ENCODE peak calls at places on chromosomes 1 and 21, in six cellular contexts. One of them, this sample, is unnamed. For H3K36me3, the result is how much of the 10 kb centered on the place peaks cover.

GRCh38 chr1:80066060-80066459 is 1059.5 kb upstream of the ADGRL4 start:
- DNase-seq in heart left ventricle: no peak
- DNase-seq in left ventricle myocardium inferior: no peak
- DNase-seq in CD8-positive, alpha-beta T cell: no peak
- DNase-seq in uterus: no peak
- DNase-seq in SJSA1: no peak
- DNase-seq in this sample: no peak

GRCh38 chr1:211781260-211781659 is 49.3 kb downstream of the LPGAT1 start:
- DNase-seq in heart left ventricle: no peak
- DNase-seq in left ventricle myocardium inferior: no peak
- DNase-seq in CD8-positive, alpha-beta T cell: no peak
- DNase-seq in uterus: no peak
- DNase-seq in SJSA1: no peak
- DNase-seq in this sample: no peak

GRCh38 chr1:112938188-112938587 is 17.8 kb downstream of the SLC16A1 start:
- DNase-seq in heart left ventricle: no peak
- DNase-seq in left ventricle myocardium inferior: no peak
- DNase-seq in CD8-positive, alpha-beta T cell: no peak
- DNase-seq in uterus: no peak
- DNase-seq in SJSA1: no peak
- DNase-seq in this sample: no peak

GRCh38 chr1:15139654-15140350 is 13.7 kb upstream of the TMEM51 start:
- DNase-seq in heart left ventricle: no peak
- DNase-seq in left ventricle myocardium inferior: peak
- DNase-seq in CD8-positive, alpha-beta T cell: no peak
- DNase-seq in uterus: no peak
- DNase-seq in SJSA1: no peak
- DNase-seq in this sample: no peak

GRCh38 chr1:237891979-237892378 is 1.3 kb upstream of the ZP4 start:
- DNase-seq in heart left ventricle: no peak
- DNase-seq in left ventricle myocardium inferior: no peak
- DNase-seq in CD8-positive, alpha-beta T cell: no peak
- DNase-seq in uterus: no peak
- DNase-seq in SJSA1: no peak
- DNase-seq in this sample: no peak

GRCh38 chr1:245234217-245235120 is 79.7 kb downstream of the KIF26B start:
- DNase-seq in heart left ventricle: no peak
- DNase-seq in left ventricle myocardium inferior: no peak
- DNase-seq in CD8-positive, alpha-beta T cell: no peak
- DNase-seq in uterus: no peak
- DNase-seq in SJSA1: no peak
- DNase-seq in this sample: no peak

GRCh38 chr1:185316163-185317033 is 645 bp downstream of the IVNS1ABP start:
- DNase-seq in heart left ventricle: peak
- DNase-seq in left ventricle myocardium inferior: peak
- DNase-seq in CD8-positive, alpha-beta T cell: peak
- DNase-seq in uterus: peak
- DNase-seq in SJSA1: peak
- DNase-seq in this sample: peak

GRCh38 chr1:55049914-55050278 is 10.5 kb downstream of the PCSK9 start:
- DNase-seq in heart left ventricle: peak
- DNase-seq in left ventricle myocardium inferior: peak
- DNase-seq in CD8-positive, alpha-beta T cell: no peak
- DNase-seq in uterus: no peak
- DNase-seq in SJSA1: no peak
- DNase-seq in this sample: no peak

GRCh38 chr21:36630485-36631206 is 68.3 kb upstream of the SIM2 start:
- DNase-seq in heart left ventricle: peak
- DNase-seq in left ventricle myocardium inferior: peak
- DNase-seq in CD8-positive, alpha-beta T cell: peak
- DNase-seq in uterus: peak
- DNase-seq in SJSA1: peak
- DNase-seq in this sample: peak

GRCh38 chr1:39268112-39268581 is 63.7 kb downstream of the MACF1 start:
- DNase-seq in heart left ventricle: peak
- DNase-seq in left ventricle myocardium inferior: no peak
- DNase-seq in CD8-positive, alpha-beta T cell: no peak
- DNase-seq in uterus: peak
- DNase-seq in SJSA1: peak
- DNase-seq in this sample: no peak

GRCh38 chr1:235041201-235041600 is 87.4 kb downstream of the TOMM20 start:
- DNase-seq in heart left ventricle: no peak
- DNase-seq in left ventricle myocardium inferior: no peak
- DNase-seq in CD8-positive, alpha-beta T cell: no peak
- DNase-seq in uterus: no peak
- DNase-seq in SJSA1: no peak
- DNase-seq in this sample: no peak

GRCh38 chr1:241269116-241269515 is 87.9 kb downstream of the RGS7 start:
- DNase-seq in heart left ventricle: no peak
- DNase-seq in left ventricle myocardium inferior: no peak
- DNase-seq in CD8-positive, alpha-beta T cell: no peak
- DNase-seq in uterus: no peak
- DNase-seq in SJSA1: no peak
- DNase-seq in this sample: no peak

GRCh38 chr1:182141040-182141439 is 79.5 kb upstream of the ZNF648 start:
- DNase-seq in heart left ventricle: no peak
- DNase-seq in left ventricle myocardium inferior: no peak
- DNase-seq in CD8-positive, alpha-beta T cell: no peak
- DNase-seq in uterus: no peak
- DNase-seq in SJSA1: no peak
- DNase-seq in this sample: no peak

GRCh38 chr1:230425252-230426061 is 675 bp downstream of the PGBD5 start:
- DNase-seq in heart left ventricle: no peak
- DNase-seq in left ventricle myocardium inferior: no peak
- DNase-seq in CD8-positive, alpha-beta T cell: no peak
- DNase-seq in uterus: no peak
- DNase-seq in SJSA1: no peak
- DNase-seq in this sample: no peak

GRCh38 chr1:109786531-109787021 is 22.9 kb upstream of the EPS8L3 start:
- DNase-seq in heart left ventricle: no peak
- DNase-seq in left ventricle myocardium inferior: peak
- DNase-seq in CD8-positive, alpha-beta T cell: no peak
- DNase-seq in uterus: peak
- DNase-seq in SJSA1: peak
- DNase-seq in this sample: no peak

GRCh38 chr21:26834181-26834945 is 10.8 kb downstream of the ADAMTS1 start:
- DNase-seq in heart left ventricle: no peak
- DNase-seq in left ventricle myocardium inferior: no peak
- DNase-seq in CD8-positive, alpha-beta T cell: no peak
- DNase-seq in uterus: no peak
- DNase-seq in SJSA1: no peak
- DNase-seq in this sample: no peak

GRCh38 chr1:228460830-228461229 is 26.4 kb upstream of the RNF187 start:
- DNase-seq in heart left ventricle: no peak
- DNase-seq in left ventricle myocardium inferior: no peak
- DNase-seq in CD8-positive, alpha-beta T cell: no peak
- DNase-seq in uterus: no peak
- DNase-seq in SJSA1: no peak
- DNase-seq in this sample: no peak

DNA sequence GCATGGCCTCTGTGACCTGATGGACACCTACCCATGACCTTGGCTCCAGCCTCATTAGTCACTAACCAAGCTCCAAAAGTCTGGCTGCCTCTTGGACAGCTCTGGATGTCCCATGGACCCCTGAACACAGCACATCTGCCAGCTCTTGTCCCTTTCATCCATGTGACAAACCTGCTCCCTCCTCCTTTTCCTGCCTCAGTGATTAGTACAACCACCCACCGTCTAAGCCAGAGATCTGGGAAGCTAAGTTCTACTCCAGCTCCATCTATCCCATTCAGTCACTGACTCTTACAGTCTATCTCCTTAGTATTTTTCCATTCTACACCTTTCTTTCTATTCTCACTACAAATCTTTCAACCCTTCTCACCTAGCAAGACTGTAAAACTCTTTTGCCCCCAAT is 7.4 kb downstream of the GPN2 start:
- DNase-seq in heart left ventricle: no peak
- DNase-seq in left ventricle myocardium inferior: no peak
- DNase-seq in CD8-positive, alpha-beta T cell: no peak
- DNase-seq in uterus: no peak
- DNase-seq in SJSA1: no peak
- DNase-seq in this sample: no peak
- H3K4me3 ChIP-seq in heart left ventricle: no peak
- H3K4me3 ChIP-seq in left ventricle myocardium inferior: no peak
- H3K4me3 ChIP-seq in CD8-positive, alpha-beta T cell: no peak
- H3K4me3 ChIP-seq in uterus: no peak
- H3K4me3 ChIP-seq in SJSA1: no peak
- H3K4me3 ChIP-seq in this sample: no peak

DNA sequence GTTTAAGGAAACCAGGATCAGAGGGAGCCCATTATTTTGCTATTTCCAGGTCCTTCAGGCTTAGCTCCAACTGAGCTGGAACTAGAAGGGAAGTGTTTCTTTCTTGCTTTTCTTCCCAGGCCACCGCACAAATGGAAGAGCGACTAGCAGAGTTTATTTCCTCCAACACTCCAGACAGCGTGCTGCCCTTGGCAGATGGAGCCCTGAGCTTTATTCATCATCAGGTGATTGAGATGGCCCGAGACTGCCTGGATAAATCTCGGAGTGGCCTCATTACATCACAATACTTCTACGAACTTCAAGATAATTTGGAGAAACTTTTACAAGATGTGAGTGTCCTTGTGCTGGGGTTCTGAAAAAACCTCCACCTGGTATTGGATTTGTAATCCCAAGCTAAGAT is 121.8 kb downstream of the PIK3R3 start:
- DNase-seq in heart left ventricle: no peak
- DNase-seq in left ventricle myocardium inferior: no peak
- DNase-seq in CD8-positive, alpha-beta T cell: no peak
- DNase-seq in uterus: no peak
- DNase-seq in SJSA1: peak
- DNase-seq in this sample: no peak
- H3K36me3 ChIP-seq in heart left ventricle: half or more
- H3K36me3 ChIP-seq in left ventricle myocardium inferior: half or more
- H3K36me3 ChIP-seq in CD8-positive, alpha-beta T cell: under half
- H3K36me3 ChIP-seq in uterus: under half
- H3K36me3 ChIP-seq in SJSA1: half or more
- H3K36me3 ChIP-seq in this sample: under half

GRCh38 chr1:37472281-37472680 is 2.1 kb upstream of the ZC3H12A start:
- DNase-seq in heart left ventricle: no peak
- DNase-seq in left ventricle myocardium inferior: no peak
- DNase-seq in CD8-positive, alpha-beta T cell: no peak
- DNase-seq in uterus: no peak
- DNase-seq in SJSA1: no peak
- DNase-seq in this sample: peak
- H3K4me3 ChIP-seq in heart left ventricle: no peak
- H3K4me3 ChIP-seq in left ventricle myocardium inferior: no peak
- H3K4me3 ChIP-seq in CD8-positive, alpha-beta T cell: peak
- H3K4me3 ChIP-seq in uterus: no peak
- H3K4me3 ChIP-seq in SJSA1: no peak
- H3K4me3 ChIP-seq in this sample: no peak

GRCh38 chr1:36166938-36167910 is 11.3 kb downstream of the MAP7D1 start:
- DNase-seq in heart left ventricle: no peak
- DNase-seq in left ventricle myocardium inferior: no peak
- DNase-seq in CD8-positive, alpha-beta T cell: no peak
- DNase-seq in uterus: no peak
- DNase-seq in SJSA1: no peak
- DNase-seq in this sample: no peak

GRCh38 chr1:36163426-36163825 is 7.5 kb downstream of the MAP7D1 start:
- DNase-seq in heart left ventricle: no peak
- DNase-seq in left ventricle myocardium inferior: no peak
- DNase-seq in CD8-positive, alpha-beta T cell: no peak
- DNase-seq in uterus: no peak
- DNase-seq in SJSA1: no peak
- DNase-seq in this sample: no peak

GRCh38 chr1:36166136-36166535 is 10.2 kb downstream of the MAP7D1 start:
- DNase-seq in heart left ventricle: no peak
- DNase-seq in left ventricle myocardium inferior: no peak
- DNase-seq in CD8-positive, alpha-beta T cell: no peak
- DNase-seq in uterus: no peak
- DNase-seq in SJSA1: no peak
- DNase-seq in this sample: no peak

GRCh38 chr1:36164399-36164798 is 8.4 kb downstream of the MAP7D1 start:
- DNase-seq in heart left ventricle: no peak
- DNase-seq in left ventricle myocardium inferior: no peak
- DNase-seq in CD8-positive, alpha-beta T cell: no peak
- DNase-seq in uterus: no peak
- DNase-seq in SJSA1: no peak
- DNase-seq in this sample: no peak

DNA sequence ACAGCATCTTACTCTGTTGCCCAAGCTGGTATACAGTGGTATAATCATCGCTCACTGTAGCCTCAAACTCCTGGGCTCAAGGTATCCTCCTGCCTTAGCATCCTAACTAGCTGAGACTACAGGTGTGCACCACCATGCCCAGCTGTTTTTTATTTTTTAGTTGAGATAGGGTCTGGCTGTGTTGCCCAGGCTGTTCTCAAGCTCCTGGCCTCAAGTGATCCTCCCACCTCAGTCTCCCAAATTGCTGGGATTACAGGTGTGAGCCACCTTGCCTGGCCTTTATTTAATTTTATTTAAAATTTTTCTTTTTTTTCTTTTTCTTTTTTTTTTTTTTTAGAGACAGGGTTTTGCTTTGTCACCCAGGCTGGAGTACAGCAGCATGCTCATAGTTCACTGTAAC is 9.2 kb downstream of the MAP7D1 start:
- DNase-seq in heart left ventricle: no peak
- DNase-seq in left ventricle myocardium inferior: no peak
- DNase-seq in CD8-positive, alpha-beta T cell: no peak
- DNase-seq in uterus: no peak
- DNase-seq in SJSA1: no peak
- DNase-seq in this sample: no peak
- H3K36me3 ChIP-seq in heart left ventricle: under half
- H3K36me3 ChIP-seq in left ventricle myocardium inferior: under half
- H3K36me3 ChIP-seq in CD8-positive, alpha-beta T cell: under half
- H3K36me3 ChIP-seq in uterus: under half
- H3K36me3 ChIP-seq in SJSA1: half or more
- H3K36me3 ChIP-seq in this sample: under half

GRCh38 chr1:192401832-192402231 is 85.0 kb downstream of the RGS21 start:
- DNase-seq in heart left ventricle: no peak
- DNase-seq in left ventricle myocardium inferior: no peak
- DNase-seq in CD8-positive, alpha-beta T cell: no peak
- DNase-seq in uterus: no peak
- DNase-seq in SJSA1: no peak
- DNase-seq in this sample: no peak

GRCh38 chr1:192399161-192399560 is 82.4 kb downstream of the RGS21 start:
- DNase-seq in heart left ventricle: no peak
- DNase-seq in left ventricle myocardium inferior: no peak
- DNase-seq in CD8-positive, alpha-beta T cell: no peak
- DNase-seq in uterus: no peak
- DNase-seq in SJSA1: no peak
- DNase-seq in this sample: no peak

GRCh38 chr1:192402571-192402970 is 85.8 kb downstream of the RGS21 start:
- DNase-seq in heart left ventricle: no peak
- DNase-seq in left ventricle myocardium inferior: no peak
- DNase-seq in CD8-positive, alpha-beta T cell: no peak
- DNase-seq in uterus: no peak
- DNase-seq in SJSA1: no peak
- DNase-seq in this sample: no peak
- H3K4me3 ChIP-seq in heart left ventricle: no peak
- H3K4me3 ChIP-seq in left ventricle myocardium inferior: no peak
- H3K4me3 ChIP-seq in CD8-positive, alpha-beta T cell: no peak
- H3K4me3 ChIP-seq in uterus: no peak
- H3K4me3 ChIP-seq in SJSA1: no peak
- H3K4me3 ChIP-seq in this sample: no peak

GRCh38 chr1:62494137-62494536 is 57.3 kb downstream of the USP1 start:
- DNase-seq in heart left ventricle: no peak
- DNase-seq in left ventricle myocardium inferior: no peak
- DNase-seq in CD8-positive, alpha-beta T cell: no peak
- DNase-seq in uterus: no peak
- DNase-seq in SJSA1: no peak
- DNase-seq in this sample: no peak
- H3K36me3 ChIP-seq in heart left ventricle: half or more
- H3K36me3 ChIP-seq in left ventricle myocardium inferior: under half
- H3K36me3 ChIP-seq in CD8-positive, alpha-beta T cell: under half
- H3K36me3 ChIP-seq in uterus: under half
- H3K36me3 ChIP-seq in SJSA1: under half
- H3K36me3 ChIP-seq in this sample: under half